ENCODE peak calls at places on chromosome 9, in seven cellular contexts. N, J, X, B, I, F and E are unnamed samples.

GRCh38 chr9:22682536-22683392 is 236.1 kb downstream of the DMRTA1 start:
- DNase-seq in N (no peak), J (no peak), X (peak), B (no peak), I (no peak), F (no peak), E (peak)

GRCh38 chr9:107848598-107848997 is 359.0 kb upstream of the KLF4 start:
- DNase-seq in N (no peak), J (no peak), X (peak), B (no peak), I (no peak), F (no peak), E (no peak)

GRCh38 chr9:76932778-76933177 is 26.9 kb upstream of the PRUNE2 start:
- DNase-seq in N (no peak), J (no peak), X (peak), B (no peak), I (no peak), F (no peak), E (no peak)

GRCh38 chr9:120783611-120784047 is 9.6 kb downstream of the FBXW2 start:
- DNase-seq in N (no peak), J (no peak), X (peak), B (no peak), I (no peak), F (no peak), E (peak)

GRCh38 chr9:137026384-137026783 is 1.7 kb downstream of the ABCA2 start:
- DNase-seq in N (no peak), J (no peak), X (no peak), B (no peak), I (no peak), F (no peak), E (no peak)

GRCh38 chr9:112112941-112113399 is 62.1 kb downstream of the SUSD1 start:
- DNase-seq in N (peak), J (no peak), X (no peak), B (no peak), I (peak), F (no peak), E (no peak)

GRCh38 chr9:24333629-24334028 is 212.1 kb downstream of the IZUMO3 start:
- DNase-seq in N (no peak), J (no peak), X (no peak), B (no peak), I (no peak), F (no peak), E (no peak)

GRCh38 chr9:72807765-72808445 is 144.9 kb downstream of the ALDH1A1 start:
- DNase-seq in N (no peak), J (no peak), X (no peak), B (no peak), I (no peak), F (no peak), E (no peak)

GRCh38 chr9:133163559-133164208 is at the start of gene GBGT1:
- DNase-seq in N (no peak), J (peak), X (no peak), B (no peak), I (no peak), F (no peak), E (no peak)

GRCh38 chr9:105319514-105319863 is 75.0 kb downstream of the SLC44A1 start:
- DNase-seq in N (no peak), J (no peak), X (no peak), B (no peak), I (no peak), F (no peak), E (no peak)